ENCODE peak calls at places on chromosomes 7 and 10, in five cellular contexts. G is aorta, F is HS-5, Y is smooth muscle cell of the brain vasculature, U is WTC11. P is an unnamed sample.

GRCh38 chr7:29091121-29091601 is 55.2 kb downstream of the CPVL start:
- DNase-seq in G (no peak), U (no peak), Y (no peak), F (no peak), P (no peak)

GRCh38 chr10:8054498-8055407 is at the start of gene GATA3:
- DNase-seq in Y (no peak), G (peak; percentile 69), F (no peak), U (peak; percentile 71), P (no peak)

GRCh38 chr7:102451371-102452054 is 13.2 kb downstream of the ALKBH4 start:
- DNase-seq in F (no peak), G (no peak), Y (no peak), U (peak; percentile 55), P (no peak)

GRCh38 chr7:42502022-42502421 is 265.0 kb upstream of the GLI3 start:
- DNase-seq in U (no peak), Y (no peak), G (no peak), F (peak; percentile 79), P (no peak)

GRCh38 chr10:53102424-53102823 is 329.8 kb upstream of the MBL2 start:
- DNase-seq in G (no peak), Y (no peak), F (no peak), U (no peak), P (no peak)

GRCh38 chr10:110022716-110023504 is 15.1 kb downstream of the ADD3 start:
- DNase-seq in F (no peak), U (no peak), G (no peak), Y (no peak), P (no peak)

GRCh38 chr10:9814285-9814866 is 1203.3 kb upstream of the CELF2 start:
- DNase-seq in Y (no peak), G (no peak), U (no peak), F (peak; percentile 23), P (no peak)

GRCh38 chr7:127957886-127958285 is 73.4 kb downstream of the LRRC4 start:
- DNase-seq in F (no peak), U (no peak), G (no peak), Y (no peak), P (no peak)

GRCh38 chr10:72274730-72275350 is 1.1 kb downstream of the DDIT4 start:
- DNase-seq in U (peak; percentile 76), F (no peak), Y (no peak), G (peak; percentile 91), P (no peak)